ENCODE peak calls at places on chromosomes 16 and 17, in five cellular contexts. C is HCT116, V is neural progenitor cell, L is astrocyte, F is PC-9. A is an unnamed sample.

GRCh38 chr17:49343273-49343672 is 18.8 kb downstream of the ZNF652 start:
- DNase-seq in C (no peak), V (no peak), L (peak), F (no peak), A (peak)

GRCh38 chr16:63461248-63461841 is 1425.1 kb upstream of the CDH8 start:
- DNase-seq in C (no peak), V (peak), L (peak), F (no peak), A (no peak)

GRCh38 chr16:22220076-22220453 is 14.0 kb downstream of the EEF2K start:
- DNase-seq in C (no peak), V (no peak), L (no peak), F (no peak), A (no peak)

GRCh38 chr16:65121870-65122723 is at the start of gene CDH11:
- DNase-seq in C (no peak), V (peak), L (peak), F (no peak), A (peak)

GRCh38 chr17:62807812-62808575 is at the start of gene MARCHF10:
- DNase-seq in C (no peak), V (peak), L (no peak), F (peak), A (peak)

GRCh38 chr17:49738456-49739163 is 25.3 kb downstream of the FAM117A start:
- DNase-seq in C (no peak), V (no peak), L (no peak), F (no peak), A (no peak)

GRCh38 chr16:55495616-55496289 is 13.1 kb upstream of the LPCAT2 start:
- DNase-seq in C (no peak), V (no peak), L (peak), F (no peak), A (peak)

GRCh38 chr17:77443743-77444260 is 303.0 kb downstream of the SEC14L1 start:
- DNase-seq in C (no peak), V (no peak), L (no peak), F (no peak), A (no peak)

GRCh38 chr17:60354223-60354622 is 37.7 kb downstream of the USP32 start:
- DNase-seq in C (no peak), V (no peak), L (peak), F (peak), A (peak)

GRCh38 chr17:67245694-67246397 is 850 bp upstream of the HELZ start:
- DNase-seq in C (no peak), V (peak), L (no peak), F (no peak), A (peak)

GRCh38 chr17:30956764-30957374 is 14.0 kb upstream of the RNF135 start:
- DNase-seq in C (no peak), V (peak), L (no peak), F (no peak), A (peak)

GRCh38 chr16:63447121-63447520 is 1410.9 kb upstream of the CDH8 start:
- DNase-seq in C (no peak), V (peak), L (no peak), F (no peak), A (no peak)

GRCh38 chr16:57600952-57601580 is 27.4 kb upstream of the ADGRG1 start:
- DNase-seq in C (no peak), V (no peak), L (no peak), F (no peak), A (peak)

GRCh38 chr17:30969989-30970680 is 704 bp upstream of the RNF135 start:
- DNase-seq in C (no peak), V (peak), L (peak), F (no peak), A (peak)

GRCh38 chr17:60447375-60447774 is 25.1 kb downstream of the CHCT1 start:
- DNase-seq in C (no peak), V (no peak), L (no peak), F (no peak), A (peak)

GRCh38 chr17:10668771-10669170 is 11.7 kb upstream of the MYH3 start:
- DNase-seq in C (no peak), V (no peak), L (peak), F (peak), A (peak)

GRCh38 chr17:29378495-29378894 is 11.7 kb upstream of the TAOK1 start:
- DNase-seq in C (no peak), V (no peak), L (no peak), F (no peak), A (no peak)

GRCh38 chr16:2031081-2031577 is 4.4 kb downstream of the NHERF2 start:
- DNase-seq in C (no peak), V (no peak), L (no peak), F (no peak), A (no peak)

GRCh38 chr17:75693500-75694481 is 26.7 kb downstream of the SAP30BP start:
- DNase-seq in C (peak), V (peak), L (peak), F (no peak), A (peak)

GRCh38 chr16:15482068-15482747 is 47.8 kb downstream of the BMERB1 start:
- DNase-seq in C (peak), V (no peak), L (peak), F (peak), A (peak)
- TF ChIP-seq CTCF in C (peak), V (no peak), L (no peak), F (no peak), A (peak)

DNA sequence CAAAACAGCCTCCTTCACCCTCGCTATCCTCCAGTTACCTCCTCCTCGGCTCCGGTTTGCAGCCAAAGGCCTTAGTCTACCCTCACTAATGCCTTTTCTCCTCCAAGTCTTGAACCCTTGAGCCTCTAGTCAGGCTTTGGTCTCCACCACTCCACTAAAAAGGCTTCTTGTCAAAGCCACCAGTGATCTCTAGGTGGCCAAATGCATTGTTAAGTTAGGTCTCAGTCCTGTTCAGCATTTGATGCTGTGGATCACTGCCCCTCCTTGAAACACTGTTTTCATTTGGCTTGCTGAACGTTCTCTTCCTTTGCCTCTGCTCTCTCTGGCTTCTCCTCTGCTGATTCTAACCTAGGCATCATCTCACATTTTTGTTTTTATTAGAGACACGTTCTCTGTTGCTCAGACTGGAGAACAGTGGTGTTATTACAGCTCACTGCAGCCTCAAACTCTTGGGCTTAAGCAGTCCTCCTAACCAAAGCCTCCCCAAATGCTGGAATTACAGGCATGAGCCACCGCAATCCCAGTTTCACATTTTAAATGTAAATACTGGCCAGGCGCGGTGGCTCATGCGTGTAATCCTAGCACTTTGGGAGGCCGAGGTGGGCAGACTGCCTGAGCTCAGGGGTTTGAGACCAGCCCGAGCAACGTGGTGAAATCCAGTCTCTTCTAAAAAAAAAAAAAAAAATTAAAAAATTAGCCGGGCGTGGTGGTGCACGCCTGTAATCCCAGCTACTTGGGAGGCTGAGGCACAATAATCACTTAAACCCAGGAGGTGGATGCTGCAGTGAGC is 1.1 kb downstream of the SGF29 start:
- DNase-seq in C (no peak), V (no peak), L (no peak), F (no peak), A (no peak)
- H2AFZ ChIP-seq in C (peak), V (no peak), L (peak), F (peak), A (peak)

DNA sequence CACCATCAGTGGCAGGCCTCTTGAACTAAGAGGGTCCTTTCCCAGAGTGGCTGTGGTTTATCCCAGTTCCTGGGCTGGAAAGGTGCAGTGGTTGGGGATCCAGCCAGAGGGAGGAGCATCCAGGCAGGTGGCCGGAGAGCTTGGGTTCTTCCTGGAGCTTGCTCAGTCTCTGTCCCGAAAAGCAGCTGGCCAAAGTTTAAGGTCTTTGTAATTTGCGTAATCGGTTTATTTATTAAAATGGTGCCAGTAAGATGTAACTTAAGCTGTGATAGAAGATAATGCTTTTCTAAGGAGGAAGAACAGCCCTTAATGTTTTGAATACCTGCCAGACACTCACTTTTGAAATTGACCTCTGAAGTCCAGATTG is 209.5 kb downstream of the CCDC182 start:
- DNase-seq in C (no peak), V (no peak), L (no peak), F (no peak), A (no peak)
- H3K4me2 ChIP-seq in C (no peak), V (no peak), L (no peak), F (no peak), A (no peak)

GRCh38 chr16:67845291-67846062 is 1.3 kb upstream of the NUTF2 start:
- DNase-seq in C (no peak), V (no peak), L (no peak), F (no peak), A (no peak)

GRCh38 chr16:67842509-67843342 is 606 bp downstream of the THAP11 start:
- DNase-seq in C (no peak), V (peak), L (peak), F (no peak), A (peak)

GRCh38 chr16:67846063-67846319 is 742 bp upstream of the NUTF2 start:
- DNase-seq in C (no peak), V (no peak), L (no peak), F (no peak), A (no peak)

GRCh38 chr16:67843343-67843765 is 1.2 kb downstream of the THAP11 start:
- DNase-seq in C (no peak), V (no peak), L (no peak), F (no peak), A (peak)

DNA sequence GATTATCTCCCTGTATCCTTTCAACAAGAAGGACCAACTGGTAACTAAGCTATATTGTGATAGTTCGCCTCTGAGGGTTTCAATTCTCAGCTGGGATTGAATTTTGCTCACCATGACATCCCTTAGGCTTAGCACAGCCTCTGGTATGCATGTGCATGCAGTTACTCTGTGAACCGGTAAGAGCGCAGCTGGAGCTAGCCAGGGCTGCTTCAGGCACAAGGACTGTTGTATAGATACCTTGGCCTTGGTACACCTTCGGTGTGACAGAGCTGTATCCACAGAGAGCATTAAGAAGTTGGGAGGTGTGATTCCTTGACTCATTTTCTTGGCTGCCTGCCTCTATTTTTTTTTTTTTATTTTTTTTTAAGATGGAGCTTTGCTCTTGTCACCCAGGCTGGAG is 2.3 kb upstream of the NUTF2 start:
- DNase-seq in C (no peak), V (peak), L (no peak), F (no peak), A (peak)
- TF ChIP-seq CTCF in C (no peak), V (no peak), L (no peak), F (no peak), A (peak)

GRCh38 chr17:81911277-81911961 is at the start of gene PCYT2:
- DNase-seq in C (peak), V (peak), L (peak), F (peak), A (peak)
- H2AFZ ChIP-seq in C (no peak), V (peak), L (peak), F (peak), A (peak)

GRCh38 chr16:85861095-85861825 is 37.7 kb upstream of the IRF8 start:
- DNase-seq in C (no peak), V (no peak), L (no peak), F (no peak), A (peak)

GRCh38 chr16:85859818-85860125 is 39.2 kb upstream of the IRF8 start:
- DNase-seq in C (no peak), V (no peak), L (no peak), F (no peak), A (no peak)

GRCh38 chr16:85857406-85857805 is 41.6 kb upstream of the IRF8 start:
- DNase-seq in C (no peak), V (no peak), L (no peak), F (no peak), A (peak)

GRCh38 chr16:85860413-85861094 is 38.4 kb upstream of the IRF8 start:
- DNase-seq in C (no peak), V (no peak), L (no peak), F (no peak), A (no peak)

DNA sequence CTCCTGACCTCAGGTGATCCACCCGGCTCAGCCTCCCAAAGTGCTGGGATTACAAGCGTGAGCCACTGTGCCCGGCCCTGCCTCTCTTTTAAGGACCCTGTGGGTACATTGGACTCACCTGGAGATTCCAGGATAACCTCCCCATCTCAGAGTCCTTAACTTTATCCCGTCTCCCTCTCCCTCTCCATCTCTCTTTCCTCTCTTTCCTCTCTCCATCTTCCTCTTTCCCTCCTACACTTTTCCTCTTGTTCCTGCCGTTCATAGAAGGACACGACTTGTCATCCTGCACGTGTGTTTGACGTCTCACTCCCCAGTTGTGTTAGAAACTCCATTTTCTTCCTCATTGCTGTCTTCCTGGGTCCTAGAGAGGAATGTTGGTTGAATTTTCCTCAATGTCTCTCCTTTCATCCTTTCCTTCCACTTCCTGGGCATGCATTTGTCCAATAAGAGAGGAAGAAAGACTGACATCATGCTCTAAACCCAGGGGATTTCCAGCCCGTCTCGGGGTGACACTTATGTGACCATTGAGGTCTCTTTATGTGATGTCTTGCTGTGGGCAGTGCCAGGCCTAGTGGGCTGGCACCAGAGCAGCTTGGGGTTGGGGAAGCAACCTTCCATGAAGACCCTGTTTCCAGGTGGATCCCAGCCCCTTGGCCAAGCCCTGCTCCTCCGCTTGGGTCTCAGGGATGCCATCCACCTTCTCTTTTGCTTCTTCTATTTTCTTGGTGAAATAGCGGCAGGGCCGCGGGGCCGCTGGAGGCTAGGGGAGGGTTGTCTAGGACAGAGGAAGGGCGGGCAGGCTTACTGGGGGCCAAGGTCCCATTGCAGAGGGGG is 39.8 kb upstream of the IRF8 start:
- DNase-seq in C (no peak), V (no peak), L (no peak), F (no peak), A (no peak)
- H3K4me2 ChIP-seq in C (no peak), V (no peak), L (no peak), F (no peak), A (no peak)

DNA sequence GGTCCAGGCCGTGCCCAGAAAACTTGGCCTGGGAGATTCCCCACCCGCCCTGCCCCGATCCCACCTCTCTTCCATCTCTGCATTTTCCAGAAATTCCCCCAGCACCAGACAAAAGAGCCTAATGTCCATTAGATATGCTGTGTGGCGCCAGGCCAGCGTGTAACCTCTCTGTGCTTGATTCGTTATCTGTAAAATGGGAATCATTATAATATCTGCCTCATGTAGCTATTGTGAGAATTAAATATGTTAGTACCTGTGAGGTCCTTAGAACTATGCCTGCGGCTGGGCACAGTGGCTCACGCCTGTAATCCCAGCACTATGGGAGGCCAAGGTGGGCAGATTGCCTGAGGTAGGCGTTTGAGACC is 33.6 kb upstream of the IL21R start:
- DNase-seq in C (no peak), V (no peak), L (no peak), F (no peak), A (no peak)
- TF ChIP-seq CTCF in C (no peak), V (no peak), L (no peak), F (no peak), A (no peak)

A was measured in osteoblast.